ENCODE peak calls at places on chromosomes 16 and 17, in nine cellular contexts. C, L, A, S, E, X, D, K and M are unnamed samples.

GRCh38 chr16:70777973-70778406 is 23.0 kb downstream of the VAC14 start:
- DNase-seq in C (no peak), L (peak; percentile 41), A (no peak), S (peak; percentile 62), E (no peak), X (no peak), D (no peak), K (no peak), M (no peak)

GRCh38 chr17:65074778-65075250 is 18.3 kb upstream of the GNA13 start:
- DNase-seq in C (peak; percentile 74), L (peak; percentile 88), A (no peak), S (peak; percentile 40), E (peak; percentile 78), X (peak; percentile 32), D (peak; percentile 77), K (no peak), M (peak; percentile 50)

GRCh38 chr17:44278006-44278405 is 10.1 kb upstream of the SLC4A1 start:
- DNase-seq in C (no peak), L (no peak), A (no peak), S (no peak), E (no peak), X (no peak), D (no peak), K (no peak), M (no peak)

GRCh38 chr17:68570531-68570930 is 30.6 kb downstream of the FAM20A start:
- DNase-seq in C (no peak), L (no peak), A (no peak), S (no peak), E (no peak), X (no peak), D (no peak), K (no peak), M (no peak)

GRCh38 chr16:1533443-1533951 is at the start of gene TMEM204:
- DNase-seq in C (peak; percentile 87), L (peak; percentile 81), A (peak; percentile 53), S (peak; percentile 74), E (peak; percentile 86), X (peak; percentile 79), D (no peak), K (no peak), M (peak; percentile 72)

GRCh38 chr17:58281511-58282011 is 826 bp upstream of the MPO start:
- DNase-seq in C (peak; percentile 28), L (no peak), A (no peak), S (no peak), E (no peak), X (no peak), D (no peak), K (no peak), M (no peak)

GRCh38 chr17:46727572-46728348 is 90.7 kb downstream of the WNT3 start:
- DNase-seq in C (no peak), L (no peak), A (peak; percentile 77), S (peak; percentile 23), E (no peak), X (no peak), D (no peak), K (no peak), M (no peak)

GRCh38 chr16:22898874-22899348 is 84.9 kb downstream of the HS3ST2 start:
- DNase-seq in C (peak; percentile 68), L (peak; percentile 41), A (peak; percentile 49), S (peak; percentile 65), E (peak; percentile 68), X (peak; percentile 60), D (peak; percentile 54), K (peak; percentile 83), M (peak; percentile 53)

GRCh38 chr17:8081876-8082275 is 5.6 kb downstream of the ALOX12B start:
- DNase-seq in C (no peak), L (no peak), A (no peak), S (no peak), E (no peak), X (no peak), D (no peak), K (no peak), M (no peak)

GRCh38 chr16:87576191-87576590 is 26.1 kb upstream of the JPH3 start:
- DNase-seq in C (no peak), L (no peak), A (no peak), S (no peak), E (no peak), X (no peak), D (no peak), K (no peak), M (no peak)

GRCh38 chr17:62179525-62180161 is 114.6 kb upstream of the MED13 start:
- DNase-seq in C (no peak), L (no peak), A (peak; percentile 77), S (peak; percentile 45), E (no peak), X (no peak), D (peak; percentile 64), K (no peak), M (no peak)

GRCh38 chr16:10387378-10387681 is 1.5 kb downstream of the ATF7IP2 start:
- DNase-seq in C (no peak), L (no peak), A (no peak), S (no peak), E (no peak), X (no peak), D (no peak), K (no peak), M (no peak)

GRCh38 chr17:7225711-7226331 is 6.1 kb downstream of the ACADVL start:
- DNase-seq in C (no peak), L (no peak), A (no peak), S (no peak), E (no peak), X (peak; percentile 18), D (no peak), K (no peak), M (no peak)

GRCh38 chr17:59296190-59296589 is 35.3 kb upstream of the YPEL2 start:
- DNase-seq in C (no peak), L (no peak), A (no peak), S (no peak), E (no peak), X (no peak), D (no peak), K (no peak), M (peak; percentile 34)

GRCh38 chr17:42809250-42809649 is 10.6 kb downstream of the CNTD1 start:
- DNase-seq in C (no peak), L (peak; percentile 60), A (peak; percentile 19), S (peak; percentile 77), E (no peak), X (peak; percentile 43), D (no peak), K (no peak), M (peak; percentile 24)

GRCh38 chr17:45579529-45580495 is 89.3 kb upstream of the PLEKHM1 start:
- DNase-seq in C (no peak), L (no peak), A (no peak), S (peak; percentile 2), E (no peak), X (no peak), D (no peak), K (no peak), M (no peak)

GRCh38 chr17:1573932-1574696 is 11.5 kb upstream of the PITPNA start:
- DNase-seq in C (peak; percentile 90), L (peak; percentile 95), A (peak; percentile 15), S (peak; percentile 77), E (peak; percentile 87), X (peak; percentile 90), D (peak; percentile 61), K (peak; percentile 55), M (peak; percentile 74)

GRCh38 chr17:76415786-76416185 is 31.4 kb downstream of the SPHK1 start:
- DNase-seq in C (no peak), L (no peak), A (no peak), S (no peak), E (no peak), X (no peak), D (no peak), K (no peak), M (no peak)
- H3K4me1 ChIP-seq in C (no peaks in the 10 kb centered on the region), L (peaks cover 26% of the 10 kb centered on the region), A (no peaks in the 10 kb centered on the region), S (peaks cover 7% of the 10 kb centered on the region), E (peaks cover 91% of the 10 kb centered on the region), X (peaks cover 51% of the 10 kb centered on the region), D (no peaks in the 10 kb centered on the region), K (peaks cover 13% of the 10 kb centered on the region), M (peaks cover 59% of the 10 kb centered on the region)

GRCh38 chr17:29291163-29291752 is 2.7 kb downstream of the NUFIP2 start:
- DNase-seq in C (no peak), L (no peak), A (peak; percentile 23), S (peak; percentile 83), E (no peak), X (no peak), D (no peak), K (peak; percentile 48), M (peak; percentile 6)
- H3K4me1 ChIP-seq in C (no peaks in the 10 kb centered on the region), L (peaks cover 2% of the 10 kb centered on the region), A (peaks cover 18% of the 10 kb centered on the region), S (peaks cover 3% of the 10 kb centered on the region), E (peaks cover 80% of the 10 kb centered on the region), X (peaks cover 41% of the 10 kb centered on the region), D (peaks cover 11% of the 10 kb centered on the region), K (peaks cover 1% of the 10 kb centered on the region), M (peaks cover 42% of the 10 kb centered on the region)

GRCh38 chr17:75315541-75316243 is 26.5 kb upstream of the SLC25A19 start:
- DNase-seq in C (no peak), L (no peak), A (no peak), S (no peak), E (no peak), X (peak; percentile 22), D (no peak), K (no peak), M (no peak)
- H3K4me1 ChIP-seq in C (no peaks in the 10 kb centered on the region), L (peaks cover 2% of the 10 kb centered on the region), A (no peaks in the 10 kb centered on the region), S (peaks cover 8% of the 10 kb centered on the region), E (peaks cover 4% of the 10 kb centered on the region), X (no peaks in the 10 kb centered on the region), D (no peaks in the 10 kb centered on the region), K (no peaks in the 10 kb centered on the region), M (no peaks in the 10 kb centered on the region)

DNA sequence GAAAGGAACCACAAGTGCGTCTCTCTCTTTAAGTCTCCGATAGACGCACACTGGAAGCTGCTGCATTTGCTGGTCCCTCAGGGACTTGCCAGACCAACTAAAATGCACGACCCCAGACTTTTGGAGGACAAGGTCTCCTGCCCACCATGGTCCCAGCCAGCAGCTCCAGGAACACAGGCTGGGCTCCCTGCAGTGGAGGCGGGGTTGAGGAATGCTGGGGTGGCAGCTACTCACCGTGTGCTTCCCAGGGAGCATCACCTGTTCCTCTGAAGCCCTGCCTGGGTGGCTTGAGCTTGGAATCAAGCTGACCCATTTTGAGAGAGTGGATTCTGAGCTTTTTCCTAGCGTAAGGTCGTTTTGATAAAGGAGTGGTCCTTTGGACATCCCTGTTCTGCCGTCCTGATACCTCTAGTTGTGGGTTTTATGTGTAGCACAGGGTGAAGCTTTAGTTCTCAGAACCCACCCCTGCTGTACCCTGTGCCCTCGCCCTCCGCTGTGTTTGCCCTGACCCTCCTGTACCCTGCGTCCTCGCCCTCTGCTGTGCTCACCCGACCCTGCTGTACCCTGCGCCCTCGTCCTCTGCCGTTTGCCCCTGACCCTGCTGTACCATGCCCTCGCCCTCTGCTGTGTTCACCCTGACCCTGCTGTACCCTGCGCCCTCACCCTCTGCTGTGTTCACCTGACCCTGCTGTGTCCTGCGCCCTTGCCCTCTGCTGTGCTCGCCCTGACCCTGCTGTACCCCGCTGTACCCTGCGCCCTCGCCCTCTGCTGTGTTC is 11.0 kb downstream of the ZNF276 start:
- DNase-seq in C (no peak), L (no peak), A (no peak), S (no peak), E (no peak), X (no peak), D (no peak), K (no peak), M (no peak)
- H3K4me1 ChIP-seq in C (no peaks in the 10 kb centered on the region), L (no peaks in the 10 kb centered on the region), A (no peaks in the 10 kb centered on the region), S (no peaks in the 10 kb centered on the region), E (peaks cover 5% of the 10 kb centered on the region), X (no peaks in the 10 kb centered on the region), D (no peaks in the 10 kb centered on the region), K (peaks cover 6% of the 10 kb centered on the region), M (no peaks in the 10 kb centered on the region)